ENCODE peak calls at places on chromosomes 5 and 9, in six cellular contexts. I is mammary epithelial cell; M is CD4-positive, alpha-beta memory T cell; O is small intestine; T is HepG2; C is uterus. A is an unnamed sample. For H3K27me3, the result is how much of the 10 kb centered on the place peaks cover.

GRCh38 chr5:139634028-139634325 is 14.2 kb upstream of the CXXC5 start:
- DNase-seq in I (no peak), M (no peak), O (no peak), T (no peak), C (no peak), A (peak)

GRCh38 chr9:80191108-80191507 is 619.3 kb downstream of the TLE4 start:
- DNase-seq in I (no peak), M (no peak), O (no peak), T (no peak), C (no peak), A (no peak)

GRCh38 chr9:94920439-94920951 is 194.0 kb downstream of the AOPEP start:
- DNase-seq in I (no peak), M (no peak), O (no peak), T (no peak), C (peak), A (no peak)

GRCh38 chr9:72290311-72290710 is 74.7 kb downstream of the ZFAND5 start:
- DNase-seq in I (no peak), M (no peak), O (no peak), T (no peak), C (no peak), A (no peak)

GRCh38 chr5:7927466-7928375 is 58.8 kb downstream of the MTRR start:
- DNase-seq in I (peak), M (peak), O (peak), T (peak), C (no peak), A (peak)

GRCh38 chr9:69976165-69976564 is 67.5 kb upstream of the MAMDC2 start:
- DNase-seq in I (peak), M (no peak), O (no peak), T (no peak), C (no peak), A (peak)

GRCh38 chr9:105216440-105217178 is 27.8 kb upstream of the SLC44A1 start:
- DNase-seq in I (peak), M (no peak), O (peak), T (peak), C (no peak), A (no peak)

GRCh38 chr5:149706158-149706557 is 24.0 kb upstream of the PPARGC1B start:
- DNase-seq in I (no peak), M (no peak), O (no peak), T (no peak), C (no peak), A (no peak)

GRCh38 chr5:73170522-73170921 is 2.5 kb upstream of the TMEM174 start:
- DNase-seq in I (no peak), M (peak), O (peak), T (peak), C (no peak), A (peak)

GRCh38 chr5:139708434-139708849 is 60.3 kb downstream of the CXXC5 start:
- DNase-seq in I (no peak), M (no peak), O (no peak), T (no peak), C (no peak), A (no peak)

GRCh38 chr5:161846731-161847130 is 1.2 kb upstream of the GABRA1 start:
- DNase-seq in I (peak), M (no peak), O (no peak), T (no peak), C (no peak), A (peak)

GRCh38 chr9:75083188-75083976 is 4.6 kb downstream of the NMRK1 start:
- DNase-seq in I (peak), M (peak), O (peak), T (peak), C (no peak), A (no peak)

GRCh38 chr9:129836342-129837007 is 1.2 kb downstream of the USP20 start:
- DNase-seq in I (no peak), M (peak), O (no peak), T (no peak), C (no peak), A (peak)

GRCh38 chr5:150946351-150946905 is 41.6 kb upstream of the ZNF300 start:
- DNase-seq in I (no peak), M (no peak), O (peak), T (no peak), C (peak), A (no peak)

GRCh38 chr5:170265527-170265926 is 32.0 kb downstream of the LCP2 start:
- DNase-seq in I (no peak), M (no peak), O (no peak), T (no peak), C (peak), A (no peak)

GRCh38 chr9:112887377-112887776 is 3.3 kb downstream of the SLC46A2 start:
- DNase-seq in I (no peak), M (no peak), O (no peak), T (peak), C (no peak), A (no peak)

GRCh38 chr9:113678874-113679273 is 197.2 kb upstream of the ZNF618 start:
- DNase-seq in I (peak), M (no peak), O (no peak), T (no peak), C (no peak), A (no peak)

GRCh38 chr5:157026789-157027424 is 32.0 kb downstream of the HAVCR1 start:
- DNase-seq in I (peak), M (no peak), O (peak), T (no peak), C (no peak), A (peak)

GRCh38 chr5:173010021-173010420 is 26.4 kb downstream of the ATP6V0E1 start:
- DNase-seq in I (peak), M (no peak), O (no peak), T (no peak), C (no peak), A (no peak)

GRCh38 chr5:173010547-173011464 is 27.2 kb downstream of the ATP6V0E1 start:
- DNase-seq in I (peak), M (no peak), O (peak), T (peak), C (no peak), A (no peak)

GRCh38 chr5:173016069-173016455 is 32.5 kb downstream of the ATP6V0E1 start:
- DNase-seq in I (no peak), M (no peak), O (no peak), T (no peak), C (no peak), A (no peak)

GRCh38 chr5:173012882-173013281 is 29.3 kb downstream of the ATP6V0E1 start:
- DNase-seq in I (no peak), M (no peak), O (no peak), T (no peak), C (no peak), A (no peak)

GRCh38 chr5:173011602-173012001 is 28.0 kb downstream of the ATP6V0E1 start:
- DNase-seq in I (no peak), M (no peak), O (no peak), T (no peak), C (no peak), A (no peak)
- H3K27ac ChIP-seq in I (no peak), M (no peak), O (no peak), T (peak), C (no peak), A (no peak)

DNA sequence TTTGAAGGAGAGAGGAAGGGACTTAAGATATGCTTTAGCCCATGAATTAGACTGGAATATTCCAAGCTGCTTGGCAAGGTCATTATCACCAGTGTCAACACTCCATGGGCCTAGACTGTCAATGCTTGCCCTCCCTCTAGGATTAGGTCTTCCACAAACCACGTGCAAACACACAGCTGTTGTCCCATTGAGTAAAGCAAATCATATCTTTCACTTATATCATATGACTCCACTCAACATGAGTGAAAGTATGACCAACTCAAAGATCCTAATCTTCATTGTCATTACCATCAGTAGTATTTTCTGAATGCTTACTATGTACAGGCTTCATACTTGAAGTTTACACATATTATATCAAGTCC is 57.0 kb upstream of the GRAMD2B start:
- DNase-seq in I (peak), M (no peak), O (no peak), T (peak), C (no peak), A (peak)
- H3K4me3 ChIP-seq in I (no peak), M (no peak), O (no peak), T (no peak), C (no peak), A (no peak)

DNA sequence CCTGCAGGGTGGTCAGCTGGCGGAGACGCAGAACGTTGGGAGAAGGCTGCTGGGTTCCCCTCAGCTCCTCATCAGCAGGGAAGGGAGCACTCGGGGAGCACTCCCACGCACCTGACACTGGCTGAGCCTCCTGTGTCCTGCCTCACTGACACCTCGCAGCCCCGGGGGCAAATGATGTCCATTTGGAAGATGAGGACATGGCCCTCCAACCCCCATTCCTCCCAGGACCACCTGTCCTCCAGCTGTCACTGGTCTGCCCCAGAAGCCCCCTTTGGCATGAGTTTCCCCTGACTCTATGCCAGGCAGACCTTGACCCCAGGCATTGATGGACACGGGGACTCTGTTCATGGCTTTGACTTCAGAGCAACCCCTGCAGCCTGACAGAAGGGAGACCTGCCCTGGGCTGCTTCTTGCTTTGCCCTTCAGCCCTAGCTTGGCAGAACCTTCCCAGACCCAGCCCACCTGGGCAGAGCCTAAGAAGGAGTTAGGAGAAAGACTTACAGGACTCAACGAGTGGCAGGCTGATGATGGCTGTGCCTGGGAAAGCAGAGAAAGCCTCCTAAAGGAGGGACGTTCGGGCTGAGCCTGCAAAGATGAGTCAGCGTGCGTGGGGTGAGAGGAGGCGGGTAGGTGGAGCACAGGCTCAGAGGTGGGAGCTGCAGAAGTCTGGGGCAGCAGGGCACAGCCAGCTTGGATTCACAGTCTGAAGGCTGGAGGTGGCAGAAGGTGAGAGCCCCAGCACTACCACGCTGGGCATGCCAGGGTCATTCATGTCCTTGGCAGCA is 90.6 kb downstream of the LMX1B start:
- DNase-seq in I (peak), M (no peak), O (no peak), T (no peak), C (peak), A (peak)
- H3K27me3 ChIP-seq in I (under half), M (under half), O (under half), T (under half), C (under half), A (under half)

DNA sequence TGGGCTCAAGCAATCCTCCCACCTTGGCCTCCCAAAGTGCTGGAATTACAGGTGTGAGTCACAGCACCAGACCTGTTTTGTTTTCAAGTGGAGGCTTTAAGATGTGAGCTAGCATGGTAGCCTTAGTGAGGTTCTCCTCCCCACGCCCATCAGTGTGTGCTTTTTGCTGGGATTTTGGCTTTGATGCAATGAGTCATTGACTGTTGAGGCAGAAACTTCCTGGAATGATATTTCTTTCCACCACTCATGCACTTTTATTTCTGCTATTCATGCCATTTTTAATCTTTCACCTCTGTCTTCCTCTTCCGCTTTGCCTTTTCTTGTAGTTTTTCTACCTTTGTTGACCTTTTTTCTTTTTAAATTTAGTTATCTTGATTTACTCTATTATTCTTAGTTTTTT is 4.2 kb upstream of the NFIL3 start:
- DNase-seq in I (peak), M (no peak), O (no peak), T (peak), C (no peak), A (no peak)
- H3K27ac ChIP-seq in I (no peak), M (no peak), O (no peak), T (no peak), C (no peak), A (no peak)

DNA sequence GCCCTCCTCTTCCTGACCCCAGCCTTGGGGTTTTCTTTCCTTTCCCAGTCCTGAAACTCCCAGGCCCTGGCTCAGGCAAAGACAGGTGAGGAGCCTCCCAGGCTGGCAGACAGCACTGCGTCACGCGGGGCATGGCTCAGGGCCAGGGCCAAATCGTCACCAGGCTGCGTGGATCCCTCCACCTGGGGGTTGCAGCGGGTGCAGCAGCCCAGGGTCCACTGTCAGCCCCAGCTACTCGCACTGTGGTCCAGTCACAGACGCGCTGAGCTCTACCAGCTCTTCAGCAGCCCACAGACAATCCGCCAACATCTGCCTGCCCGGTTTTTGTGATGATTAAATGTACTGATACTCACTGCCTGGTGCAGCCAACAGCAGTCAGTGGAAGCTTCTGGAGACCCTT is 12.1 kb downstream of the FAM78A start:
- DNase-seq in I (no peak), M (no peak), O (no peak), T (no peak), C (no peak), A (no peak)
- H3K4me3 ChIP-seq in I (no peak), M (no peak), O (no peak), T (no peak), C (no peak), A (no peak)

GRCh38 chr5:123088031-123088805 is 823 bp upstream of the PRDM6 start:
- DNase-seq in I (no peak), M (no peak), O (peak), T (peak), C (no peak), A (peak)

GRCh38 chr5:123089572-123089970 is 530 bp downstream of the PRDM6 start:
- DNase-seq in I (peak), M (no peak), O (no peak), T (peak), C (no peak), A (peak)

GRCh38 chr5:123086376-123087055 is 2.5 kb upstream of the PRDM6 start:
- DNase-seq in I (no peak), M (no peak), O (no peak), T (no peak), C (no peak), A (no peak)

GRCh38 chr5:123085638-123086286 is 3.3 kb upstream of the PRDM6 start:
- DNase-seq in I (no peak), M (no peak), O (peak), T (no peak), C (no peak), A (no peak)

DNA sequence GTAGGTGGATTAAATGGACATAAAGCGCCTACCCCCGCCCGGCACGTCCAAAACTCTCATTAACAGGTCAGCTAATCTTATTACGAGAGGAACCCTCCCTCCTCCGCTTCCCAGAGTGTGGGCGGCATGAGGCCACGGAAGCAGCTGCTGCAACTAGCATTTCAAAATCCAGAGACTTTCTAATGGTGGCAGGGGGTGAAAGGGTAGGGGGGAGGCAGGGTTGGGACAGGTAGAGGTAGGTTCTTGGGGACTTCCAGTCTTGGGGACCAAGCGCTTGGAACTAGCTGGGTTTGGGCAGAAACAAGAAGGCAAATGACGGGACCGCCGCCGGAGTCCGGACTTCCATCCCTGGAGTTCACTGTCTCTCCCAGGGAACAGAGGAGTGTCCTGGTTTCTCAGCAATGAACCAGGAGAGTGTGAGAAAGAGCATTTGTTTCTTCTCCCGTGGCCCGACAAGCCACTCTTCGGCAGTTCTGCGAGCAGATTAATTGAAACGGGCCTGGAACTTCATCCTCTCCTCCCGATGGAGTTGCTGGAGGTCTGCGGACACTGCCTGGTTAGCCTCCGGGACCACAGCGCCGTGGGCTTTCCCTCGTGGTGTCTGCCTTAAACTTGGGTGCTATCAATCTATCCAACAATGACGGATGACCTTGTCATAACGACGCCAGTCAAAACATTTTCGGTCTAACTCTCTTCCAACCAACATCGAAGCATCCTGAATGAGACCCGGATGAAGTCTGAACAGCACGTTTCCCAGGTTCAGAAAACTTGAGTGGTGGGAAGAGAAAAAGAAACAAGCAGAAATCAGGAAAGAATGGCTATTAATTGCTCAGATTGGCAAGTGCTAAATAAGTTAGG is 1.6 kb upstream of the PRDM6 start:
- DNase-seq in I (no peak), M (no peak), O (no peak), T (no peak), C (no peak), A (no peak)
- H3K27me3 ChIP-seq in I (half or more), M (under half), O (under half), T (under half), C (under half), A (under half)

GRCh38 chr5:172665049-172665541 is 24.0 kb downstream of the NEURL1B start:
- DNase-seq in I (no peak), M (no peak), O (no peak), T (no peak), C (no peak), A (no peak)
- H3K27ac ChIP-seq in I (no peak), M (no peak), O (no peak), T (no peak), C (peak), A (no peak)

GRCh38 chr5:145944328-145944727 is 8.0 kb downstream of the SH3RF2 start:
- DNase-seq in I (no peak), M (no peak), O (peak), T (peak), C (no peak), A (no peak)
- H3K4me3 ChIP-seq in I (no peak), M (no peak), O (no peak), T (no peak), C (no peak), A (no peak)

GRCh38 chr5:42467572-42467971 is 44.3 kb downstream of the GHR start:
- DNase-seq in I (no peak), M (no peak), O (no peak), T (no peak), C (no peak), A (no peak)
- H3K27me3 ChIP-seq in I (under half), M (under half), O (under half), T (under half), C (under half), A (under half)

A was measured in SJCRH30.